ENCODE peak calls at places on chromosomes 3 and 15, in five cellular contexts. One of them, this sample, is unnamed.

GRCh38 chr3:150232992-150233451 is 175.1 kb upstream of the TSC22D2 start:
- DNase-seq in pancreas: no peak
- DNase-seq in breast epithelium: no peak
- DNase-seq in AG09309: no peak
- DNase-seq in AG10803: peak
- DNase-seq in this sample: no peak

GRCh38 chr3:112010631-112011030 is 11.9 kb downstream of the TAGLN3 start:
- DNase-seq in pancreas: no peak
- DNase-seq in breast epithelium: no peak
- DNase-seq in AG09309: no peak
- DNase-seq in AG10803: no peak
- DNase-seq in this sample: no peak

GRCh38 chr3:113783463-113783862 is 36.6 kb downstream of the ATP6V1A start:
- DNase-seq in pancreas: no peak
- DNase-seq in breast epithelium: no peak
- DNase-seq in AG09309: peak
- DNase-seq in AG10803: peak
- DNase-seq in this sample: no peak

GRCh38 chr3:45246236-45246635 is 20.1 kb upstream of the TMEM158 start:
- DNase-seq in pancreas: no peak
- DNase-seq in breast epithelium: peak
- DNase-seq in AG09309: no peak
- DNase-seq in AG10803: peak
- DNase-seq in this sample: no peak

GRCh38 chr3:51945926-51946500 is 3.9 kb downstream of the PARP3 start:
- DNase-seq in pancreas: no peak
- DNase-seq in breast epithelium: no peak
- DNase-seq in AG09309: no peak
- DNase-seq in AG10803: no peak
- DNase-seq in this sample: no peak

GRCh38 chr3:72413228-72413627 is 435.0 kb downstream of the SHQ1 start:
- DNase-seq in pancreas: no peak
- DNase-seq in breast epithelium: no peak
- DNase-seq in AG09309: no peak
- DNase-seq in AG10803: no peak
- DNase-seq in this sample: no peak

GRCh38 chr3:54900954-54901591 is 26.8 kb downstream of the LRTM1 start:
- DNase-seq in pancreas: no peak
- DNase-seq in breast epithelium: no peak
- DNase-seq in AG09309: no peak
- DNase-seq in AG10803: peak
- DNase-seq in this sample: no peak

GRCh38 chr3:57910988-57911387 is 97.2 kb upstream of the FLNB start:
- DNase-seq in pancreas: no peak
- DNase-seq in breast epithelium: no peak
- DNase-seq in AG09309: no peak
- DNase-seq in AG10803: no peak
- DNase-seq in this sample: peak

GRCh38 chr15:45642203-45642932 is 7.5 kb downstream of the SQOR start:
- DNase-seq in pancreas: no peak
- DNase-seq in breast epithelium: no peak
- DNase-seq in AG09309: peak
- DNase-seq in AG10803: peak
- DNase-seq in this sample: no peak

GRCh38 chr3:55664387-55664786 is 177.3 kb upstream of the WNT5A start:
- DNase-seq in pancreas: no peak
- DNase-seq in breast epithelium: no peak
- DNase-seq in AG09309: no peak
- DNase-seq in AG10803: no peak
- DNase-seq in this sample: no peak

GRCh38 chr3:125240496-125240895 is 27.9 kb upstream of the SLC12A8 start:
- DNase-seq in pancreas: no peak
- DNase-seq in breast epithelium: no peak
- DNase-seq in AG09309: no peak
- DNase-seq in AG10803: peak
- DNase-seq in this sample: no peak

GRCh38 chr15:96042734-96043224 is 287.7 kb upstream of the NR2F2 start:
- DNase-seq in pancreas: no peak
- DNase-seq in breast epithelium: no peak
- DNase-seq in AG09309: no peak
- DNase-seq in AG10803: no peak
- DNase-seq in this sample: no peak

GRCh38 chr15:45790325-45790943 is 155.6 kb downstream of the SQOR start:
- DNase-seq in pancreas: no peak
- DNase-seq in breast epithelium: no peak
- DNase-seq in AG09309: no peak
- DNase-seq in AG10803: peak
- DNase-seq in this sample: peak

GRCh38 chr15:83928878-83929418 is 275.0 kb downstream of the ADAMTSL3 start:
- DNase-seq in pancreas: no peak
- DNase-seq in breast epithelium: no peak
- DNase-seq in AG09309: no peak
- DNase-seq in AG10803: no peak
- DNase-seq in this sample: no peak

GRCh38 chr3:179955798-179956197 is 80.9 kb downstream of the PEX5L start:
- DNase-seq in pancreas: no peak
- DNase-seq in breast epithelium: no peak
- DNase-seq in AG09309: no peak
- DNase-seq in AG10803: no peak
- DNase-seq in this sample: no peak

GRCh38 chr3:186746008-186746407 is 28.8 kb downstream of the KNG1 start:
- DNase-seq in pancreas: peak
- DNase-seq in breast epithelium: no peak
- DNase-seq in AG09309: no peak
- DNase-seq in AG10803: peak
- DNase-seq in this sample: peak

GRCh38 chr3:78868570-78868969 is 899.2 kb downstream of the ROBO1 start:
- DNase-seq in pancreas: no peak
- DNase-seq in breast epithelium: no peak
- DNase-seq in AG09309: no peak
- DNase-seq in AG10803: no peak
- DNase-seq in this sample: no peak

GRCh38 chr3:195068481-195069080 is 202.4 kb downstream of the XXYLT1 start:
- DNase-seq in pancreas: no peak
- DNase-seq in breast epithelium: no peak
- DNase-seq in AG09309: no peak
- DNase-seq in AG10803: no peak
- DNase-seq in this sample: no peak

GRCh38 chr15:52256366-52256765 is 39.2 kb downstream of the MYO5C start:
- DNase-seq in pancreas: peak
- DNase-seq in breast epithelium: peak
- DNase-seq in AG09309: peak
- DNase-seq in AG10803: peak
- DNase-seq in this sample: peak

GRCh38 chr3:44562147-44562546 is 7.2 kb downstream of the ZKSCAN7 start:
- DNase-seq in pancreas: no peak
- DNase-seq in breast epithelium: no peak
- DNase-seq in AG09309: no peak
- DNase-seq in AG10803: no peak
- DNase-seq in this sample: no peak

GRCh38 chr3:28268989-28269388 is 27.6 kb downstream of the CMC1 start:
- DNase-seq in pancreas: no peak
- DNase-seq in breast epithelium: no peak
- DNase-seq in AG09309: no peak
- DNase-seq in AG10803: no peak
- DNase-seq in this sample: no peak
- TF ChIP-seq CTCF in pancreas: no peak
- TF ChIP-seq CTCF in breast epithelium: no peak
- TF ChIP-seq CTCF in AG09309: peak
- TF ChIP-seq CTCF in AG10803: no peak
- TF ChIP-seq CTCF in this sample: peak

GRCh38 chr3:11845661-11846060 is 1.0 kb downstream of the TAMM41 start:
- DNase-seq in pancreas: no peak
- DNase-seq in breast epithelium: no peak
- DNase-seq in AG09309: no peak
- DNase-seq in AG10803: no peak
- DNase-seq in this sample: no peak

GRCh38 chr3:11850003-11850402 is 3.3 kb upstream of the TAMM41 start:
- DNase-seq in pancreas: no peak
- DNase-seq in breast epithelium: no peak
- DNase-seq in AG09309: no peak
- DNase-seq in AG10803: no peak
- DNase-seq in this sample: no peak

GRCh38 chr3:11847035-11847394 is 330 bp upstream of the TAMM41 start:
- DNase-seq in pancreas: no peak
- DNase-seq in breast epithelium: no peak
- DNase-seq in AG09309: no peak
- DNase-seq in AG10803: no peak
- DNase-seq in this sample: no peak

GRCh38 chr3:11846281-11847034 is at the start of gene TAMM41:
- DNase-seq in pancreas: peak
- DNase-seq in breast epithelium: peak
- DNase-seq in AG09309: peak
- DNase-seq in AG10803: peak
- DNase-seq in this sample: peak

DNA sequence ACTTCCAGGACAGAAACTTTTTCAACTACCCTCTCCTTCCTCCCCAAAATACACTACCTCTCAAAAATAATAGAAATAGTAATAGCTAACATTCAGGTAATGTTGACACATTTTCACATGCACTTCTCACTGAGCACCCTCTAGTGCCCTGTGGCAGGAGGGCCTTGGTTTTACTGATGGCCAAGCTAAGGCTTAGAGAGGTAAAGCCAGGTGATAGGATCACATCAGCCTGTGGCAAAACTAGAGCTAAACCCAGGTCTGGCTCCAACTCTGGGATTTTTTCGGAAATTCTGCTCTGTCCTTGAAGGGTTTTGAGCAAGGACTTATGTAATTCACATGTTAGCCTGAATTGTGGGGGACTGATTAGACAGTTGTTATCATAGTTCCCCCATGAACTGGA is 922 bp upstream of the TAMM41 start:
- DNase-seq in pancreas: no peak
- DNase-seq in breast epithelium: no peak
- DNase-seq in AG09309: no peak
- DNase-seq in AG10803: no peak
- DNase-seq in this sample: no peak
- TF ChIP-seq CTCF in pancreas: no peak
- TF ChIP-seq CTCF in breast epithelium: no peak
- TF ChIP-seq CTCF in AG09309: no peak
- TF ChIP-seq CTCF in AG10803: no peak
- TF ChIP-seq CTCF in this sample: no peak

GRCh38 chr15:69059170-69059943 is 44.9 kb downstream of the NOX5 start:
- DNase-seq in pancreas: peak
- DNase-seq in breast epithelium: peak
- DNase-seq in AG09309: peak
- DNase-seq in AG10803: peak
- DNase-seq in this sample: peak

GRCh38 chr15:69060744-69061143 is 46.2 kb downstream of the NOX5 start:
- DNase-seq in pancreas: no peak
- DNase-seq in breast epithelium: no peak
- DNase-seq in AG09309: no peak
- DNase-seq in AG10803: no peak
- DNase-seq in this sample: no peak

GRCh38 chr15:69064649-69065048 is 50.2 kb downstream of the NOX5 start:
- DNase-seq in pancreas: no peak
- DNase-seq in breast epithelium: no peak
- DNase-seq in AG09309: no peak
- DNase-seq in AG10803: no peak
- DNase-seq in this sample: no peak

GRCh38 chr15:69060041-69060481 is 45.6 kb downstream of the NOX5 start:
- DNase-seq in pancreas: no peak
- DNase-seq in breast epithelium: no peak
- DNase-seq in AG09309: no peak
- DNase-seq in AG10803: no peak
- DNase-seq in this sample: no peak

DNA sequence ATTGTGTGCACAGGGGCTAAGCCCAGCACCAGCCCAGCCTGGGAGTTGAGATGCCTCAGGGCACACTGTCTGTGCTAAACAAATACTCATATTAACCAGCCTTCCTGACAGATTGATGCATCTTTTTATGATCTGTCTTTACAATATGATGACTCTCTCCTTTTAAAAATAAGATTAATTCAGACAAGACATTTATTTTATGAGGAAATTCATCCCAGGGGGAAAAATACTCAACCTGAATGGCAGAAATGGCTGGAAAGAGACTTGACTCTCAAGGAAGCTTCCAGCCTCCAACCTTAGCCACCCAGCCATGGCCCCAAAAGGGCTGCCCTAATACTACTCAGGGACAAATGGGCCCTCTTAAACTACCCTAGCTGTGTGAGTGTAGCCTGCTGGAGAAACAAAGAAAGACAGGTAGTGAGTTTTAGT is 46.9 kb downstream of the NOX5 start:
- DNase-seq in pancreas: no peak
- DNase-seq in breast epithelium: no peak
- DNase-seq in AG09309: no peak
- DNase-seq in AG10803: no peak
- DNase-seq in this sample: no peak
- TF ChIP-seq CTCF in pancreas: no peak
- TF ChIP-seq CTCF in breast epithelium: no peak
- TF ChIP-seq CTCF in AG09309: no peak
- TF ChIP-seq CTCF in AG10803: no peak
- TF ChIP-seq CTCF in this sample: no peak

GRCh38 chr15:42082141-42082540 is 12.2 kb downstream of the PLA2G4D start:
- DNase-seq in pancreas: no peak
- DNase-seq in breast epithelium: no peak
- DNase-seq in AG09309: no peak
- DNase-seq in AG10803: no peak
- DNase-seq in this sample: no peak
- TF ChIP-seq CTCF in pancreas: no peak
- TF ChIP-seq CTCF in breast epithelium: no peak
- TF ChIP-seq CTCF in AG09309: no peak
- TF ChIP-seq CTCF in AG10803: no peak
- TF ChIP-seq CTCF in this sample: no peak

GRCh38 chr3:126469479-126469878 is 6.2 kb downstream of the ZXDC start:
- DNase-seq in pancreas: no peak
- DNase-seq in breast epithelium: no peak
- DNase-seq in AG09309: no peak
- DNase-seq in AG10803: no peak
- DNase-seq in this sample: no peak

GRCh38 chr3:126473292-126474168 is 2.2 kb downstream of the ZXDC start:
- DNase-seq in pancreas: no peak
- DNase-seq in breast epithelium: no peak
- DNase-seq in AG09309: no peak
- DNase-seq in AG10803: no peak
- DNase-seq in this sample: no peak

GRCh38 chr3:126475411-126476114 is at the start of gene ZXDC:
- DNase-seq in pancreas: peak
- DNase-seq in breast epithelium: peak
- DNase-seq in AG09309: peak
- DNase-seq in AG10803: peak
- DNase-seq in this sample: peak

GRCh38 chr3:126474498-126475410 is 937 bp downstream of the ZXDC start:
- DNase-seq in pancreas: peak
- DNase-seq in breast epithelium: peak
- DNase-seq in AG09309: no peak
- DNase-seq in AG10803: peak
- DNase-seq in this sample: peak

GRCh38 chr3:126472277-126473006 is 3.2 kb downstream of the ZXDC start:
- DNase-seq in pancreas: peak
- DNase-seq in breast epithelium: peak
- DNase-seq in AG09309: peak
- DNase-seq in AG10803: peak
- DNase-seq in this sample: no peak
- TF ChIP-seq CTCF in pancreas: no peak
- TF ChIP-seq CTCF in breast epithelium: no peak
- TF ChIP-seq CTCF in AG09309: no peak
- TF ChIP-seq CTCF in AG10803: peak
- TF ChIP-seq CTCF in this sample: no peak

This sample was measured in endothelial cell.